ENCODE peak calls at places on chromosomes 7 and 10, in six cellular contexts. T is GM23248, O is trophoblast cell, N is endothelial cell of umbilical vein, H is IMR-90, C is mesenchymal stem cell. W is an unnamed sample.

GRCh38 chr7:157928808-157929425 is 592.1 kb downstream of the DNAJB6 start:
- DNase-seq in T (no peak), O (no peak), N (no peak), H (no peak), C (no peak), W (no peak)

GRCh38 chr7:117164578-117164977 is 158.3 kb downstream of the WNT2 start:
- DNase-seq in T (peak), O (no peak), N (no peak), H (peak), C (no peak), W (no peak)

GRCh38 chr10:96292971-96293909 is 11.0 kb upstream of the DNTT start:
- DNase-seq in T (peak), O (peak), N (peak), H (peak), C (peak), W (peak)

GRCh38 chr10:88990528-88991160 is at the start of gene FAS:
- DNase-seq in T (peak), O (peak), N (peak), H (peak), C (peak), W (peak)

GRCh38 chr7:81484266-81484665 is 285.6 kb downstream of the HGF start:
- DNase-seq in T (peak), O (peak), N (peak), H (peak), C (peak), W (peak)

GRCh38 chr7:19405546-19405945 is 260.3 kb upstream of the FERD3L start:
- DNase-seq in T (peak), O (peak), N (no peak), H (peak), C (peak), W (peak)

GRCh38 chr7:66929170-66929569 is 8.1 kb downstream of the TMEM248 start:
- DNase-seq in T (no peak), O (no peak), N (no peak), H (no peak), C (no peak), W (no peak)

GRCh38 chr10:115379064-115379463 is 285.9 kb downstream of the ATRNL1 start:
- DNase-seq in T (no peak), O (no peak), N (no peak), H (no peak), C (no peak), W (no peak)

GRCh38 chr7:133265821-133266220 is 12.9 kb downstream of the EXOC4 start:
- DNase-seq in T (peak), O (no peak), N (no peak), H (peak), C (no peak), W (no peak)

GRCh38 chr7:128869944-128870285 is 7.3 kb downstream of the ATP6V1F start:
- DNase-seq in T (peak), O (no peak), N (no peak), H (no peak), C (no peak), W (no peak)

DNA sequence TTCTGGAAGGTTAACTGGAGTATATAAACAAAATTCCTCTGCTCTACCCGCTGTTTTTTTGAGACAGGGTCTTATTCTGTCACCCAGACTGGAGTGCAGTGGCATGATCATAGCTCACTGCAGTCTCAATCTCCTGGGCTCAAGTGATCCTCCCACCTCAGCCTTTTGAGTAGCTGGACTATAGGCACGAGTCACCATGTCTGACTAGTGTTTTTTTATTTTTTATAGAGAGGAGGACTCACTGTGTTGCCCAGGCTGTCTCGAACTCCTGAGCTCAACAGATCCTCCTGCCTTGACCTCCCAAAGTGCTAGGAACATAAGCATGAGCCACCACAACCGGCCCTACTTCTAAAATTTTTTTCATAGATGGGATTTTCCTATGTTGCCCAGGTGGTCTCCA is 2.2 kb downstream of the RAB18 start:
- DNase-seq in T (peak), O (no peak), N (no peak), H (peak), C (peak), W (peak)
- H3K4me3 ChIP-seq in T (peak), O (no peak), N (no peak), H (no peak), C (peak), W (peak)

GRCh38 chr10:30786131-30786530 is 156.6 kb upstream of the LYZL2 start:
- DNase-seq in T (peak), O (no peak), N (no peak), H (peak), C (peak), W (peak)

GRCh38 chr10:30782543-30783461 is 153.2 kb upstream of the LYZL2 start:
- DNase-seq in T (peak), O (peak), N (no peak), H (peak), C (peak), W (peak)

GRCh38 chr10:30783939-30784500 is 154.5 kb upstream of the LYZL2 start:
- DNase-seq in T (peak), O (peak), N (peak), H (peak), C (peak), W (peak)

GRCh38 chr10:30784896-30785605 is 155.5 kb upstream of the LYZL2 start:
- DNase-seq in T (peak), O (peak), N (peak), H (peak), C (peak), W (peak)

GRCh38 chr10:30784521-30784895 is 155.0 kb upstream of the LYZL2 start:
- DNase-seq in T (peak), O (peak), N (peak), H (peak), C (peak), W (peak)
- H3K9ac ChIP-seq in T (peak), O (no peak), N (peak), H (peak), C (peak), W (peak)

DNA sequence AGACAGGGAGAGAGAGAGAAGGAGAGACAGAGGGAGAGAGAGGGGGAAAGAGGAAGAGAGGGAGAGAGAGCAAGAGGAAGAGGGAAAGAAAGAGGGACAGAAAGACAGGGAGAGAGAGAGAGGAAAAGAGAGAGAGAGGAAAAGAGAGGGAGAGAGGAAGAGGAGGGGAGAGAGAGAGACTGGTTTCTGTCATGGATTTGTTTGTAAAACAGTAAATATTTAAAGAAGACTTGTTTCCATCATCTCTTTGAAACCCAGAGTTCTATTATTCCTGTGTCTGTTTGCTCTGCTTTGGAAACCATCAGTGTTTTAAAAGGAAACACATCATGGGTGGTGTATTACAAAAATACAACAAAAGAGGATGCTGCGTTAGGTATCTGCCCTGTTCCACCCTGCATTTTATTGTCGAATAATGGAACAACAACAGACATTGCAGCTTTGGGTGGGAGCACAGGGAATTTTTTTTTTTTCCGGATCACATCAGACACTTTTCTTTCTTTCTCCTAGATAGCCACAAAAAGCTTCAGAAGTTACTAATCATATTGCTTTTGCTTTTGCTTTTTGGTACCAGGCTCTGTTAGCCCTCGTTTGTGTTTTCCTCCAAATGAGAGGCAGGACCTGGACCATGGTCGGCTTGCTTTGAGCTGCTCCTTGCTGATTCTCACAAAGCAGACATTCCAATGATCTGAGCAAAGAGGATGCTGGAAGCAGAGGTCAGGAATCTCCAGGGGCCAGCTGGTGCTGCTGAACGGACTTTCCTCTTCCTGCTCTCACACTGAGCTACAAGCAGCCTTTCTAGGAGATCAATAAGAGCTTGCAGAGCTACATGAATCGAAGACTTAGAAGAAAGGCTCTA is 150.9 kb upstream of the RSU1 start:
- DNase-seq in T (peak), O (peak), N (peak), H (peak), C (peak), W (peak)
- H3K4me3 ChIP-seq in T (peak), O (no peak), N (no peak), H (no peak), C (peak), W (peak)

DNA sequence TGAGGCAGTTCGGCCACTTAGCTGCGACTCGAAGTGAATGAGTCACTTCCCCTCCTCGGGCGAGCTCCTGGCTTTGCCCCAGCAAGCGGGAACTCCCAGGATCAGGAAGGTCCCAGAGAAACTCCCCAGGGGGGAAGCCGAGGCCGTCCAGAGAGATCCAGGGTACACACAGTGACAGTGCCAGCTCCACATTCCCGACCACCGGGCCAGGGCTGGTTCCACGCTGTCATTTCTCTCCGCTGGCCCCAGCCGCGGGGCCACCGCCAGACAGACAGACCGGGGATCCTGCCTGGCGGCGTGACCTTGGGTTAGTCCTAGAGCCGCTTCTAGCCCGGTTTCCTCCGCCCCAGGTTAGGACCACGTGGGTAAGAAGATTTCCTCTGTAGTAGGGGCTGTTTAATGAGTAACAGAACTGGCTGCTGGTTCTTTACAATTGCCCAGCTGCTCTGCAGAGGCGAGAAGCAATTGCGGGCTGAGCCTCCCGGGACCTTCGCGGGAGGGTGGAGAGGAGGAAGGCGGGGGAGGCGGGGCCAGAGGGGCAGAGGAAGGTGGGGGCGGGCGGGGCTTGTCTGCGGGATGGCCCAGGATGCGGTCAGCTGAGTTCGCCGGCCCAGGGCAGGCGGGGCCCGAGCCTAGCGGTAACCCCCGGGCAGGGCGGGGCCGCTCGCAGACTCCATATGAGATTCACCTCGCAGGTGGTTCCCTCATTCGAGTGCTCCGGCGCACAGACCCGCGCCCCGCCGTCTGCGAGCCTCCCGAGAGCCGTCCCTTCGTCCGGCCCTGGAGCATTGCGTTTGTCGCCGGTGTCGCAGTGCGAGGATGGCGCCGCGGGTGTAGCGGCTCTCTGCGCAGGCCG is at the start of gene UPP1:
- DNase-seq in T (peak), O (peak), N (peak), H (peak), C (peak), W (peak)
- H3K9ac ChIP-seq in T (peak), O (peak), N (peak), H (peak), C (peak), W (peak)

DNA sequence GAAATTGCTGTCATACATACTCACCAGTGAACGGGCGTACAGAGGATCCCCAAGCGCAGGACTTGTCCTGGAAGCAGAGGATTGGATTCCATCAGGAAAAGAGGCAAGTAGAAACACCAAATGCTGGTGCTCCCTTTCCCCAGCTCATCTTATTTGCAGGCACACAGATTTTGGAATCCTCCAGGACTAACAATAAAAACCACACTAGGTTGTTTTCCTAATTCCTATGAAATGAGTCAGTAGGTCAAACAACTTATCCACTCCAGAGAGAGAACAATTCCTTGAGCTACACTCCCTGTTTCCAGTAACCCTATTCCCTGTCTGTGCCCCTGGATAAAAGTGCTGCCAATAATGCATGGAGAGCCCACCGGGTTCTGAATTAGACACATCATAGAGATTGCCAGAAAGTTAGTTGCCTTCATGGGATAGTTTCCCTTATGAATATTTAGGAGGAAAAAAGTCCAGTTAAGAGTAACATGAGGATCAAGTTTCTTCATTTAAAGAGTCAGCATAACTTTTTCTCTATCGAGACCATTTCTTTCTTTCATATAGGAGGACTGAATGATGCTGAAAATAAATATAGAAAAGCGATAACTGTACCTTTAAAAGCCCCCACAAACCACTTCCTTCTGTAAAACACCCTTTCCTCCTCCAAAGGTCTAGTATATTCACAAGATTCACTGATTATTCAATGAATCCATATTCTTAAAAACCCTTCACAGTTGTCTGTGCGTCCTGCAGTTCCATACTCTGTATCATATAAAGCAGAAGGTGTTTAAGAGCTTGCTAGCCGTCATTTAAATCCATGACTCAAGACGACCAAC is 178.3 kb upstream of the KLF14 start:
- DNase-seq in T (peak), O (no peak), N (peak), H (peak), C (peak), W (peak)
- H3K4me3 ChIP-seq in T (peak), O (no peak), N (peak), H (peak), C (peak), W (peak)